ENCODE peak calls at places on chromosomes 1 and 21, in seven cellular contexts. G is stomach, Q is IMR-90, C is tibial nerve, T is breast epithelium, K is transverse colon, N is body of pancreas. M is an unnamed sample. For H3K27me3, the result is how much of the 10 kb centered on the place peaks cover.

GRCh38 chr1:154974808-154975408 is 427 bp downstream of the CKS1B start:
- DNase-seq in G (peak), Q (peak), C (peak), T (peak), K (peak), N (peak), M (peak)

GRCh38 chr1:101438359-101438758 is 201.5 kb downstream of the S1PR1 start:
- DNase-seq in G (no peak), Q (peak), C (no peak), T (no peak), K (no peak), N (no peak), M (no peak)

GRCh38 chr1:9235560-9235959 is 986 bp downstream of the H6PD start:
- DNase-seq in G (no peak), Q (no peak), C (no peak), T (no peak), K (no peak), N (no peak), M (no peak)

GRCh38 chr1:89605692-89606091 is 27.2 kb upstream of the LRRC8C start:
- DNase-seq in G (no peak), Q (peak), C (no peak), T (no peak), K (no peak), N (no peak), M (no peak)

GRCh38 chr1:207959141-207959825 is 48.4 kb upstream of the CD34 start:
- DNase-seq in G (peak), Q (peak), C (peak), T (peak), K (peak), N (peak), M (peak)

GRCh38 chr1:220189750-220190347 is 82.4 kb downstream of the RAB3GAP2 start:
- DNase-seq in G (no peak), Q (peak), C (no peak), T (no peak), K (no peak), N (no peak), M (no peak)

GRCh38 chr21:42644223-42645208 is 8.9 kb upstream of the PDE9A start:
- DNase-seq in G (no peak), Q (peak), C (no peak), T (no peak), K (no peak), N (no peak), M (no peak)

GRCh38 chr1:246497331-246497915 is 9.7 kb downstream of the SMYD3 start:
- DNase-seq in G (no peak), Q (peak), C (peak), T (no peak), K (no peak), N (no peak), M (no peak)

GRCh38 chr1:235651170-235651806 is 1.7 kb upstream of the GNG4 start:
- DNase-seq in G (no peak), Q (no peak), C (no peak), T (no peak), K (no peak), N (no peak), M (no peak)

GRCh38 chr1:226287587-226287986 is 21.4 kb downstream of the LIN9 start:
- DNase-seq in G (no peak), Q (no peak), C (no peak), T (no peak), K (no peak), N (no peak), M (no peak)

GRCh38 chr1:23370744-23371710 is 1.4 kb upstream of the ZNF436 start:
- DNase-seq in G (no peak), Q (no peak), C (no peak), T (no peak), K (peak), N (no peak), M (no peak)

GRCh38 chr1:211578640-211579433 is at the start of gene SLC30A1:
- DNase-seq in G (peak), Q (peak), C (peak), T (peak), K (peak), N (peak), M (peak)
- TF ChIP-seq POLR2A in G (no peak), Q (peak), C (peak), T (peak), K (peak), N (peak), M (peak)

DNA sequence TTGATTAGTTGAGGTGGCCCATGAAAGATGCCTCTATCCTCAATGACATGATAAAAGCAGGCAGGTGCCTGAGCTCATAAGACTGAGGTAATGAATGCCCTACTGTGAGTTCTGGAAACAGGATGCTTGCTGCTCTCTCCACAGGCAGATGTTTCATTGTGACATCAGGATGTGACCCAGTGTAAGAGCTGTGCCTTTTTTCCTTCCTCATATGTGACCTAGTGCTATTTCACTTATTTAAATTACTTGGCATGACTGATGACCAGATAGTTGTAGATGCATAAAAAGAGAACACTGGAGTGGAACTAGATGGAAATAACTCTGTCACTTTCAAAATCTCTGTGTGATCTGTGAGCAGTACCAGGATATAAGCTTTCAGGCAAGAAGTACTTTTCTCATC is 31.9 kb downstream of the KIF14 start:
- DNase-seq in G (no peak), Q (no peak), C (no peak), T (no peak), K (no peak), N (no peak), M (no peak)
- H3K27me3 ChIP-seq in G (under half), Q (under half), C (under half), T (under half), K (under half), N (under half), M (under half)

GRCh38 chr1:76106251-76106650 is 31.7 kb downstream of the ST6GALNAC3 start:
- DNase-seq in G (no peak), Q (no peak), C (no peak), T (no peak), K (no peak), N (no peak), M (no peak)

GRCh38 chr1:76105269-76105850 is 30.8 kb downstream of the ST6GALNAC3 start:
- DNase-seq in G (no peak), Q (no peak), C (no peak), T (no peak), K (no peak), N (no peak), M (no peak)

GRCh38 chr1:76103034-76103433 is 28.5 kb downstream of the ST6GALNAC3 start:
- DNase-seq in G (no peak), Q (no peak), C (no peak), T (no peak), K (no peak), N (no peak), M (no peak)

GRCh38 chr1:76106719-76107235 is 32.2 kb downstream of the ST6GALNAC3 start:
- DNase-seq in G (no peak), Q (no peak), C (no peak), T (no peak), K (no peak), N (no peak), M (no peak)

GRCh38 chr1:76101534-76101933 is 27.0 kb downstream of the ST6GALNAC3 start:
- DNase-seq in G (no peak), Q (no peak), C (no peak), T (no peak), K (no peak), N (no peak), M (no peak)
- TF ChIP-seq CTCF in G (no peak), Q (no peak), C (no peak), T (no peak), K (no peak), N (no peak), M (no peak)

GRCh38 chr1:24748191-24749121 is 3.2 kb downstream of the CLIC4 start:
- DNase-seq in G (no peak), Q (no peak), C (no peak), T (no peak), K (no peak), N (no peak), M (no peak)
- TF ChIP-seq POLR2A in G (no peak), Q (no peak), C (no peak), T (no peak), K (no peak), N (no peak), M (no peak)

GRCh38 chr1:203629509-203630082 is 3.0 kb downstream of the ATP2B4 start:
- DNase-seq in G (peak), Q (peak), C (peak), T (no peak), K (peak), N (peak), M (peak)
- H3K27me3 ChIP-seq in G (under half), Q (under half), C (under half), T (under half), K (under half), N (under half), M (under half)

DNA sequence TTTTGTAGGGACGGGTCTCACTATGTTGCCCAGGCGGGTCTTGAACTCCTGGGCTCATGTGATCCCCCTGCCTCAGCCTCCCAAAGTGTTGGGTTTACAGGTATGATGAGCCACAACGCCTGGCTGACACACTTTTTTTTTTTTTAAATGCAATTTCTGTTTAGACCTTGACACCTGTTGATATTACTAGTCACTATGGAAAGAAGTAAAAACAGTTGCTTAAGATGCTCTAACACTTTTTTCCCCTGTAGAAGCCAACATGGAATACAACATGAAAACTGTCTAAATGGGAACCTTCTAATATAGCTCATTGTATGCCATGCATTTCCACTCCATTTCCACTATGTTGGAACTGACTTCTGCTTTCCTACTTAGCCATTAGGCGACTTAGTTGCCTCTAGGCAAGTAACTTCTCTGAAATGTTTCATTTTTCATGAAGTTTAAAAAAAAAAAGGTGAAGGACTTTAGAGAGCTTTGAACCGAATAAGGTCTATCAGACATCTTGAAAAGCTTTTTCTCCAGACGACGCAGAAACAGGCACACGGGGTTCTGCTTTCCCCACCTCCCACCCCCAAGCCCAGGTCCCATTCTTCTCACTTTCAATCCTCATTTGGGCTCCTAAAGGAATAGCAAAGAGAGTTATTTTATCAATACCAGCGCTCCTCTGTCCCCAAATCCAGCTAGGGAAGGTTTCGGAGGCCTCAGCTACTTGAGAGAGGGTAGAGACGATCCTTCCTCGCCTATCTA is 648 bp upstream of the DR1 start:
- DNase-seq in G (no peak), Q (peak), C (no peak), T (no peak), K (no peak), N (no peak), M (no peak)
- TF ChIP-seq CTCF in G (no peak), Q (no peak), C (no peak), T (no peak), K (no peak), N (no peak), M (no peak)

DNA sequence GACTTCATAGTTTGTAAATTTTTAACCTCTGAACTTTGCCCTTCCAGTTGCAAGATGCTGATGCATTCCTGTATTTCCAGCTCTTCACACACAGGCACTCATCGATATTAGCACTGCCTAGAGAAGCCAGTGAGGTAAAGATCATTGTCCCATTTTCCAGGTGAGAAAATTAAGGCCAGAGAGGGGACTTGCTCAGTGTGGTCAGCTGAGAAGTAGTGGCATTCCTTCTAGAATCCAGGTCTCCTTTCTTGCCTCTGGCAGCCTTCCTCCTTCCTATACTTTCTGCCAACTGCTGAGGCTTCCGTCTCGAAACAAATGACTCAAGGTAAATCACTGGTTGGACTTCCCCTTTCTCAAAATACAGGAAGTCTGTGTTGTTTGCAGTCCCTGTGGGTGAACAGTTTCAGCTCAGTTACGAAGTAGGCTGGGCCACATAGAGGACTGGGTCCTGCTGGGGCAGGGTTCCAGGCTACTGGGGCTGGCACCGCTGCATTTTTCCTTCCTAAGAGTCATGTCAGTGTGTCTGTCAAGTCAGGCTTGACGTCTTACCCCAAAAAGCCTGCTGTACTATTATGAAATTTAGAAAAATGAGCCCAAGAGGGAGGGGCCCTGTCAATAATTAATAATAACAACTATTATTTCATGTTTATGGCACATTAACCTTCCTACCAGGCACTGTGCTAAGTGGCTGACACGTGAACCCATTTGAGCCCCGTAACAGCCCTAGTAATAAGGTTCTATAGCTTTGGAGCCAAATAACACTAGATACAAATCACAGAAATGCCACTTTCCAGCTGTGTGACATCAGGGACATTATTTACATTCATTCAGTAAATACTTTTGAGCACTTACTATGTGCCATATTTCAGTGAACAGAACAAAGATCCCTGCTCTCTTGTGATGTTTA is 16.6 kb upstream of the RNF19B start:
- DNase-seq in G (peak), Q (peak), C (peak), T (peak), K (peak), N (peak), M (no peak)
- TF ChIP-seq POLR2A in G (no peak), Q (peak), C (peak), T (no peak), K (peak), N (peak), M (peak)

GRCh38 chr21:34890724-34891609 is 158.1 kb downstream of the RUNX1 start:
- DNase-seq in G (no peak), Q (peak), C (no peak), T (no peak), K (peak), N (peak), M (peak)
- H3K27me3 ChIP-seq in G (under half), Q (under half), C (under half), T (under half), K (under half), N (under half), M (under half)

M was measured in gastrocnemius medialis.